ENCODE peak calls at places on chromosome 16, in five cellular contexts. L is right lobe of liver, M is IMR-90, Y is endothelial cell of umbilical vein, E is endodermal cell. T is an unnamed sample.

GRCh38 chr16:48535831-48536599 is 74.0 kb downstream of the N4BP1 start:
- DNase-seq in L (no peak), M (peak; percentile 31), Y (no peak), E (no peak), T (peak; percentile 93)

GRCh38 chr16:88384222-88385111 is 1.7 kb downstream of the ZNF469 start:
- DNase-seq in L (no peak), M (no peak), Y (no peak), E (no peak), T (no peak)

GRCh38 chr16:69186642-69187386 is at the start of gene SNTB2:
- DNase-seq in L (peak; percentile 97), M (peak; percentile 83), Y (peak; percentile 87), E (peak; percentile 97), T (peak; percentile 89)

GRCh38 chr16:27449434-27450188 is 47.6 kb downstream of the IL21R start:
- DNase-seq in L (no peak), M (no peak), Y (no peak), E (no peak), T (no peak)

GRCh38 chr16:64254443-64255367 is 867.2 kb downstream of the CDH11 start:
- DNase-seq in L (no peak), M (no peak), Y (no peak), E (no peak), T (no peak)

GRCh38 chr16:52721331-52721730 is 174.4 kb upstream of the TOX3 start:
- DNase-seq in L (no peak), M (no peak), Y (no peak), E (no peak), T (no peak)

GRCh38 chr16:28167221-28167620 is 44.5 kb downstream of the XPO6 start:
- DNase-seq in L (no peak), M (no peak), Y (no peak), E (no peak), T (no peak)

GRCh38 chr16:30738984-30739951 is 9.0 kb upstream of the PHKG2 start:
- DNase-seq in L (no peak), M (no peak), Y (no peak), E (no peak), T (no peak)

GRCh38 chr16:83802135-83802534 is 5.6 kb upstream of the HSBP1 start:
- DNase-seq in L (no peak), M (peak; percentile 81), Y (peak; percentile 75), E (no peak), T (peak; percentile 83)

GRCh38 chr16:57630931-57631845 is 2.8 kb downstream of the ADGRG1 start:
- DNase-seq in L (no peak), M (no peak), Y (no peak), E (peak; percentile 56), T (no peak)
- H3K4me3 ChIP-seq in L (no peak overlapping the region), M (no peak overlapping the region), Y (no peak overlapping the region), E (no peak overlapping the region), T (no peak overlapping the region)

GRCh38 chr16:49745434-49745833 is 110.5 kb downstream of the ZNF423 start:
- DNase-seq in L (no peak), M (no peak), Y (no peak), E (no peak), T (no peak)

GRCh38 chr16:49749816-49750215 is 106.1 kb downstream of the ZNF423 start:
- DNase-seq in L (no peak), M (no peak), Y (no peak), E (peak; percentile 67), T (no peak)

GRCh38 chr16:49747654-49748053 is 108.3 kb downstream of the ZNF423 start:
- DNase-seq in L (no peak), M (no peak), Y (no peak), E (no peak), T (no peak)

GRCh38 chr16:49750341-49751011 is 105.4 kb downstream of the ZNF423 start:
- DNase-seq in L (no peak), M (no peak), Y (no peak), E (no peak), T (peak; percentile 39)

DNA sequence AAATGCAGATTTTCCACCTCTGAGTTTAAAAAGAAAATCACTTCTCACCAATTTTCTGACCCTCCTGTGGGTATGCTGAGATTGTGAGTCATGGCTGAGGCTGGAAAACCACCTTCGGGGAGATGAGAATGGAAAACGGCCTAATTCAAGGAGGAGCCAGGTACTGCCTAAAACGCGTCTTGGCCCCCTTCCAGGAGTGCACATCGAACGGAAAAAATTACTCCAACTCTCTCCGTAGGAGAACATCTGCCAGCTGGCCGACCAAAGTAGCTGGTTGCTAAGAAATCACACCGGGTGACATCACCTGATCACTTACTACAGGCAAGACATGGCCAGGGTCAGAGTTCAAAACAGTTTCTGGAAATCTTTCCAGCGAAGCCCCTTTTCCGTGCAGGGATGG is 107.6 kb downstream of the ZNF423 start:
- DNase-seq in L (no peak), M (no peak), Y (no peak), E (no peak), T (peak; percentile 64)
- H3K4me3 ChIP-seq in L (no peak overlapping the region), M (no peak overlapping the region), Y (no peak overlapping the region), E (no peak overlapping the region), T (no peak overlapping the region)

DNA sequence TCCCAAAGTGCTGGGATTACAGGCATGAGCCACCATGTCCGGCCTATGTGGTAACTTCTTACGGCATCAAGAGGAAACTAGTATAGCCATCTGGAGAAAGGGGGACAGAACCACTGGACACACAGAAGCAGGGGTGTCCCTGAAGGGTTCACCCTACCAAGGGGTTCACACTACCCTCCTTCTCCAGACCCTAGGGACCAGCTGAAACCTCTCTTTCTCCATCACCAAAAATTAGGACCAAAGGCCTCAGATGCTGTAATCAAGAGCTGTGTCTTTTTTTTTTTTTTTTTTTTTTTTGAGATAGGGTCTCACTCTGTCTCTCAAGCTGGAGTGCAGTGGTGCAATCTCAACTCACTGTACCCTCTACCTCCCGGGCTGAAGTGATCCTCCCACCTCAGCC is 33.2 kb downstream of the ZFHX3 start:
- DNase-seq in L (no peak), M (no peak), Y (no peak), E (peak; percentile 11), T (no peak)
- H3K4me3 ChIP-seq in L (no peak overlapping the region), M (no peak overlapping the region), Y (no peak overlapping the region), E (no peak overlapping the region), T (no peak overlapping the region)

DNA sequence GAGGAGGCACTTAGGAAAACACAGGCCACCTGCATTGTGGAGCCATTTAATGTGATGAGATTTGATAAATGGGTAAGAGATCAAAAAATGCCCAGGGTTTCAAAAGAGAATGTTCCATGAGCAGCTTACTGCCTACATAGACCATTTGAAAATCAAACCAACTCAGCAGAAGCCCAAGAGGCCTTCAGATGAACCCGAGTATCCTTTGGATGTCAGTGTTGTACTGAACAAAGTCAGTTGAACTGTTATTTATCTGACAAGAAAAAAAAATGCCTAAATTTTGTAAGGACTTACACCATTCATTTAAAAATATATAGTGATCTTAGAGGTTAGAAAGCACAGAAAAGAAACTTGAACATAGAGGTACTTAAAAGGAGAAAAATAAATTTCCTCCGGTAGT is 381.7 kb downstream of the ZFHX3 start:
- DNase-seq in L (no peak), M (peak; percentile 12), Y (no peak), E (no peak), T (no peak)
- H3K4me3 ChIP-seq in L (no peak overlapping the region), M (no peak overlapping the region), Y (no peak overlapping the region), E (peak overlapping the region; percentile 95), T (no peak overlapping the region)

GRCh38 chr16:85174871-85175723 is 62.8 kb upstream of the CIBAR2 start:
- DNase-seq in L (no peak), M (peak; percentile 54), Y (no peak), E (no peak), T (no peak)
- H3K4me3 ChIP-seq in L (no peak overlapping the region), M (no peak overlapping the region), Y (no peak overlapping the region), E (no peak overlapping the region), T (no peak overlapping the region)